ENCODE peak calls at places on chromosomes 16 and 17, in seven cellular contexts. One of them, this sample, is unnamed.

GRCh38 chr17:79729761-79730160 is 982 bp upstream of the ENPP7 start:
- DNase-seq in IMR-90: no peak
- DNase-seq in substantia nigra: no peak
- DNase-seq in foreskin fibroblast: no peak
- DNase-seq in CD4-positive, CD25-positive, alpha-beta regulatory T cell: no peak
- DNase-seq in thoracic aorta: no peak
- DNase-seq in left lung: no peak
- DNase-seq in this sample: no peak

GRCh38 chr17:78237403-78238012 is 6.1 kb downstream of the TMEM235 start:
- DNase-seq in IMR-90: no peak
- DNase-seq in substantia nigra: peak; percentile 86
- DNase-seq in foreskin fibroblast: no peak
- DNase-seq in CD4-positive, CD25-positive, alpha-beta regulatory T cell: no peak
- DNase-seq in thoracic aorta: no peak
- DNase-seq in left lung: no peak
- DNase-seq in this sample: peak; percentile 68

GRCh38 chr16:50542703-50543102 is 5.5 kb upstream of the NKD1 start:
- DNase-seq in IMR-90: no peak
- DNase-seq in substantia nigra: no peak
- DNase-seq in foreskin fibroblast: no peak
- DNase-seq in CD4-positive, CD25-positive, alpha-beta regulatory T cell: no peak
- DNase-seq in thoracic aorta: no peak
- DNase-seq in left lung: no peak
- DNase-seq in this sample: no peak

GRCh38 chr17:20218231-20218630 is 209.1 kb downstream of the SPECC1 start:
- DNase-seq in IMR-90: no peak
- DNase-seq in substantia nigra: no peak
- DNase-seq in foreskin fibroblast: no peak
- DNase-seq in CD4-positive, CD25-positive, alpha-beta regulatory T cell: no peak
- DNase-seq in thoracic aorta: no peak
- DNase-seq in left lung: no peak
- DNase-seq in this sample: no peak

GRCh38 chr17:11618861-11619566 is 20.7 kb downstream of the DNAH9 start:
- DNase-seq in IMR-90: no peak
- DNase-seq in substantia nigra: no peak
- DNase-seq in foreskin fibroblast: peak; percentile 8
- DNase-seq in CD4-positive, CD25-positive, alpha-beta regulatory T cell: no peak
- DNase-seq in thoracic aorta: no peak
- DNase-seq in left lung: no peak
- DNase-seq in this sample: no peak

GRCh38 chr17:68295086-68295485 is 3.8 kb downstream of the ARSG start:
- DNase-seq in IMR-90: no peak
- DNase-seq in substantia nigra: no peak
- DNase-seq in foreskin fibroblast: no peak
- DNase-seq in CD4-positive, CD25-positive, alpha-beta regulatory T cell: no peak
- DNase-seq in thoracic aorta: no peak
- DNase-seq in left lung: no peak
- DNase-seq in this sample: no peak

GRCh38 chr17:57577751-57578607 is 167.1 kb downstream of the CCDC182 start:
- DNase-seq in IMR-90: peak; percentile 70
- DNase-seq in substantia nigra: no peak
- DNase-seq in foreskin fibroblast: peak; percentile 81
- DNase-seq in CD4-positive, CD25-positive, alpha-beta regulatory T cell: no peak
- DNase-seq in thoracic aorta: no peak
- DNase-seq in left lung: no peak
- DNase-seq in this sample: no peak

GRCh38 chr17:81064746-81065475 is 30.0 kb downstream of the BAIAP2 start:
- DNase-seq in IMR-90: peak; percentile 52
- DNase-seq in substantia nigra: no peak
- DNase-seq in foreskin fibroblast: peak; percentile 81
- DNase-seq in CD4-positive, CD25-positive, alpha-beta regulatory T cell: no peak
- DNase-seq in thoracic aorta: no peak
- DNase-seq in left lung: no peak
- DNase-seq in this sample: no peak

GRCh38 chr16:11800385-11800718 is 3.3 kb upstream of the ZC3H7A start:
- DNase-seq in IMR-90: no peak
- DNase-seq in substantia nigra: no peak
- DNase-seq in foreskin fibroblast: no peak
- DNase-seq in CD4-positive, CD25-positive, alpha-beta regulatory T cell: no peak
- DNase-seq in thoracic aorta: no peak
- DNase-seq in left lung: no peak
- DNase-seq in this sample: no peak

GRCh38 chr16:4647661-4647965 is 23.0 kb downstream of the MGRN1 start:
- DNase-seq in IMR-90: no peak
- DNase-seq in substantia nigra: no peak
- DNase-seq in foreskin fibroblast: no peak
- DNase-seq in CD4-positive, CD25-positive, alpha-beta regulatory T cell: no peak
- DNase-seq in thoracic aorta: no peak
- DNase-seq in left lung: no peak
- DNase-seq in this sample: no peak

GRCh38 chr17:77365584-77366186 is 224.9 kb downstream of the SEC14L1 start:
- DNase-seq in IMR-90: peak; percentile 93
- DNase-seq in substantia nigra: no peak
- DNase-seq in foreskin fibroblast: peak; percentile 91
- DNase-seq in CD4-positive, CD25-positive, alpha-beta regulatory T cell: no peak
- DNase-seq in thoracic aorta: peak; percentile 67
- DNase-seq in left lung: no peak
- DNase-seq in this sample: peak; percentile 24